ENCODE peak calls at places on chromosome 20, in ten cellular contexts. P is naive thymus-derived CD4-positive, alpha-beta T cell; G is GM12878; J is aorta; M is tibial artery; T is heart right ventricle; K is CD8-positive, alpha-beta T cell; Y is PC-3; O is GM23338; U is psoas muscle. Q is an unnamed sample. For H3K4me1, the result is how much of the 10 kb centered on the place peaks cover.

GRCh38 chr20:39112196-39112743 is 150.1 kb downstream of the DHX35 start:
- DNase-seq in O (peak), P (no peak), J (no peak), Y (peak), U (peak), G (no peak), M (no peak), K (no peak), T (peak), Q (no peak)

GRCh38 chr20:18805881-18806280 is 7.7 kb upstream of the SCP2D1 start:
- DNase-seq in Y (peak), M (no peak), G (no peak), P (peak), J (no peak), K (no peak), O (no peak), U (no peak), T (no peak), Q (no peak)

GRCh38 chr20:15487682-15488081 is 1085.6 kb downstream of the KIF16B start:
- DNase-seq in J (no peak), G (no peak), O (no peak), U (no peak), M (no peak), Y (no peak), K (no peak), T (no peak), P (no peak), Q (no peak)

GRCh38 chr20:39983183-39983582 is 705.9 kb downstream of the MAFB start:
- DNase-seq in O (no peak), U (no peak), T (no peak), J (no peak), K (no peak), G (no peak), P (no peak), Y (no peak), M (no peak), Q (no peak)

GRCh38 chr20:7361321-7361720 is 578.9 kb downstream of the HAO1 start:
- DNase-seq in O (no peak), T (no peak), K (no peak), G (no peak), P (no peak), Y (no peak), U (no peak), J (no peak), M (no peak), Q (no peak)

GRCh38 chr20:4867036-4867435 is 134.3 kb downstream of the SLC23A2 start:
- DNase-seq in T (no peak), M (no peak), K (no peak), P (no peak), G (no peak), J (no peak), O (no peak), Y (no peak), U (no peak), Q (no peak)

GRCh38 chr20:24778585-24779031 is 170.5 kb upstream of the CST7 start:
- DNase-seq in U (no peak), O (no peak), Y (peak), P (no peak), T (no peak), J (no peak), M (peak), K (no peak), G (no peak), Q (no peak)

GRCh38 chr20:11174861-11175260 is 501.1 kb upstream of the JAG1 start:
- DNase-seq in K (no peak), P (no peak), Y (no peak), T (no peak), U (no peak), O (no peak), G (no peak), J (no peak), M (no peak), Q (no peak)

GRCh38 chr20:21505810-21506530 is 7.9 kb downstream of the NKX2-2 start:
- DNase-seq in Y (peak), U (no peak), M (no peak), G (no peak), T (peak), P (peak), K (peak), J (peak), O (peak), Q (peak)

GRCh38 chr20:52200870-52201269 is 9.3 kb upstream of the ZFP64 start:
- DNase-seq in M (no peak), Y (no peak), O (no peak), P (no peak), K (no peak), U (no peak), J (no peak), G (no peak), T (no peak), Q (no peak)

GRCh38 chr20:37927410-37928048 is 24.6 kb downstream of the VSTM2L start:
- DNase-seq in J (no peak), G (no peak), U (no peak), M (no peak), P (no peak), T (no peak), O (no peak), K (no peak), Y (no peak), Q (no peak)

GRCh38 chr20:45036044-45036755 is 64.7 kb downstream of the KCNS1 start:
- DNase-seq in J (no peak), M (no peak), Y (peak), G (no peak), U (no peak), O (no peak), T (no peak), P (no peak), K (peak), Q (no peak)

GRCh38 chr20:38670786-38671185 is 53.5 kb upstream of the SLC32A1 start:
- DNase-seq in O (no peak), J (no peak), P (no peak), G (no peak), T (no peak), K (no peak), M (no peak), U (no peak), Y (no peak), Q (no peak)

GRCh38 chr20:25573288-25574251 is 11.8 kb downstream of the NINL start:
- DNase-seq in G (no peak), P (no peak), Y (no peak), M (no peak), T (no peak), O (no peak), K (no peak), U (no peak), J (no peak), Q (no peak)

GRCh38 chr20:59515013-59515905 is 89.1 kb upstream of the PHACTR3 start:
- DNase-seq in K (no peak), M (peak), O (peak), T (peak), U (peak), Y (peak), P (no peak), J (peak), G (no peak), Q (no peak)

GRCh38 chr20:47256665-47257236 is 99.7 kb downstream of the ZMYND8 start:
- DNase-seq in Y (peak), P (no peak), T (no peak), O (no peak), G (no peak), U (no peak), K (no peak), M (no peak), J (no peak), Q (no peak)

GRCh38 chr20:53865905-53866786 is 204.2 kb downstream of the BCAS1 start:
- DNase-seq in Y (peak), G (no peak), U (no peak), P (no peak), K (no peak), J (no peak), O (peak), T (no peak), M (no peak), Q (no peak)

GRCh38 chr20:17542993-17543412 is 11.8 kb upstream of the BFSP1 start:
- DNase-seq in M (no peak), Y (no peak), J (no peak), G (no peak), P (no peak), O (no peak), K (no peak), T (no peak), U (no peak), Q (no peak)

GRCh38 chr20:40254023-40254772 is 434.8 kb downstream of the MAFB start:
- DNase-seq in U (no peak), K (no peak), G (no peak), M (no peak), P (no peak), J (no peak), Y (no peak), O (no peak), T (peak), Q (no peak)

GRCh38 chr20:33490934-33491656 is 1.2 kb downstream of the CBFA2T2 start:
- DNase-seq in G (no peak), M (no peak), K (no peak), U (no peak), P (no peak), J (no peak), T (no peak), O (no peak), Y (no peak), Q (no peak)
- H3K4me3 ChIP-seq in G (peak), M (peak), K (peak), U (peak), P (peak), J (peak), T (peak), O (peak), Y (peak), Q (peak)

DNA sequence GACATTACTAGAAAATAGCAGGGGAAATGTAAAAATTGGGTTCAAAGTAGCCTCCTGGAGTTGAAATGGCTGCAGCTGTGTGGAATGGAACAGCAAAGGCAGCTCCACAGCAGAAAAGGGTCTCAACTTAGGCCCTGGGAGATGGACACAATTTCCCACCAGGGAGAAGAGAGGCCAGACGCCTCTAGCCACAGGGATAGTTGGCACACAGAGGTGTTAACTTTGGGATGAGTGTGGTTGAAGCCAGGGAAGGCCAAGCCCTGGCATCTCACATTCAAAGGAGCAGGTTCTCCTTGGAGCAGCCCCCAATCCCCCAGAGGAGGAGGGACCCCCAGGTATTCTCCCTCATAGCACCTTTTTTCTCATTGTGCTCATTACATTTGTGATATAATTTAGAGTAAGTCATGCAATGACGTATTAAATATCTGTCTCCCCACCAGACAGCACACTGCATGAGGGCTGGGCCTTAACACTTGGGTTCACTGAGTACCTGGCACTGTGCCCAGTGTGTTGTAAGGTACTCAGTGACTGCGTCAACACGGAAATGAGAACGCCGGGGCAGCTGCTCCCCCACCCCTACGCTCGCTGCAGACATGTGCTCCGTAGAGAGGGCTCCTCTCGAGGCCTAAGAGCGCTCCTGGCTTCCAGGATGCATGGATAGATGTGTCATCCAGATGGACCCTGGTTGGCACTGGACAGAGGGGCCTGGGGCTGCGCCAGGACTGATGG is 76.0 kb upstream of the CD93 start:
- DNase-seq in M (peak), J (peak), Y (peak), T (peak), K (no peak), G (no peak), P (no peak), U (peak), O (no peak), Q (no peak)
- H3K4me1 ChIP-seq in M (under half), J (under half), Y (under half), T (half or more), K (under half), G (under half), P (under half), U (under half), O (under half), Q (under half)

GRCh38 chr20:62378215-62378614 is 8.7 kb upstream of the RPS21 start:
- DNase-seq in P (no peak), U (no peak), K (no peak), J (no peak), Y (no peak), M (no peak), G (no peak), T (no peak), O (no peak), Q (no peak)
- H3K4me3 ChIP-seq in P (no peak), U (no peak), K (no peak), J (no peak), Y (no peak), M (no peak), G (no peak), T (no peak), O (no peak), Q (no peak)

GRCh38 chr20:35731469-35731788 is 10.6 kb downstream of the RBM39 start:
- DNase-seq in G (no peak), P (no peak), U (no peak), O (no peak), M (no peak), Y (no peak), J (no peak), T (no peak), K (no peak), Q (no peak)

GRCh38 chr20:35732644-35732982 is 9.4 kb downstream of the RBM39 start:
- DNase-seq in P (no peak), J (no peak), U (no peak), K (no peak), M (no peak), G (no peak), Y (no peak), T (no peak), O (no peak), Q (no peak)

GRCh38 chr20:35729836-35730582 is 12.1 kb downstream of the RBM39 start:
- DNase-seq in U (no peak), G (no peak), Y (no peak), T (no peak), P (no peak), K (no peak), M (no peak), O (no peak), J (no peak), Q (no peak)

GRCh38 chr20:35730583-35731468 is 11.2 kb downstream of the RBM39 start:
- DNase-seq in O (no peak), K (no peak), G (no peak), Y (no peak), U (no peak), T (no peak), P (no peak), J (no peak), M (no peak), Q (no peak)

DNA sequence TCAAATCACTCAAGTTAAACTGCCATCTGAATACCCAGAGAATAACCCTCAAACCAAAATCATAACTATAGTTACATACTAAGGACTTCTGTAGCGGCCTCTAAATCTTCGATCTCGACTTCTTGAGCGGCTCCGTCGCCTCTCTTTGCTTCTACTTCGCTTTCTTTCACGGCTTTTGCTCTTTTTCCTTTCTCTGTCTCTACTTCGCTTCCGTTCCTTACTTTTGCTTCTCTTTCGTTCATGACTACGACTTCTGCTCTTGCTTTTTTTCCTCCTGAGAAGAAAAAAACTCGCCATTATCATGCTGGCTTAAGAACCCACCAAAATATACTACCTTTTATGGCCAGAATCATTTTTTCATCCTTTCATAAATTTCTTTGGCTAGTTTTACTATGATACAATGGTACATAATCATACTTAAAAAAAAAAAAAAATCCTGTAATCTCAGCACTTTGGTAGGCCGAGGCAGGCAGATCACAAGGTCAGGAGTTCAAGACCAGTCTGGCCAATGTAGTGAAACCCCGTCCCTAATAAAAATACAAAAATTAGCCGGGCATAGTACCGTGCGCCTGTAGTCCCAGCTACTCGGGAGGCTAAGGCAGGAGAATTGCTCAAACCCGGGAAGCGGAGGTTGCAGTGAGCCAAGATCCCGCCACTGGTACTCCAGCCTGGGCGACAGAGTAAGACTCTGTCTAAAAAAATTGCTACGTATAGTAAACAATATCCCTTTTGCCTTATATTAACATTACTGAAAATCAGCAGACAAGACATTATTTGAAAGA is 10.0 kb downstream of the RBM39 start:
- DNase-seq in U (no peak), O (no peak), P (no peak), J (no peak), Y (no peak), M (no peak), K (no peak), T (no peak), G (no peak), Q (no peak)
- H3K4me1 ChIP-seq in U (half or more), O (under half), P (half or more), J (under half), Y (under half), M (half or more), K (half or more), T (half or more), G (under half), Q (half or more)

GRCh38 chr20:3164043-3164762 is 4.5 kb upstream of the FASTKD5 start:
- DNase-seq in T (no peak), Y (no peak), P (no peak), K (no peak), J (no peak), U (no peak), O (no peak), G (no peak), M (no peak), Q (no peak)
- H3K4me3 ChIP-seq in T (peak), Y (peak), P (no peak), K (no peak), J (no peak), U (no peak), O (no peak), G (no peak), M (peak), Q (no peak)

GRCh38 chr20:46122071-46122470 is 4.0 kb downstream of the CD40 start:
- DNase-seq in P (no peak), K (no peak), M (no peak), Y (peak), O (no peak), U (no peak), T (no peak), G (no peak), J (no peak), Q (no peak)

GRCh38 chr20:46120136-46120535 is 2.0 kb downstream of the CD40 start:
- DNase-seq in M (no peak), J (no peak), G (no peak), O (no peak), U (no peak), Y (no peak), P (no peak), K (no peak), T (no peak), Q (no peak)

GRCh38 chr20:46121531-46121930 is 3.4 kb downstream of the CD40 start:
- DNase-seq in G (no peak), U (no peak), T (no peak), O (no peak), M (no peak), J (no peak), Y (no peak), P (no peak), K (no peak), Q (no peak)

GRCh38 chr20:46123482-46124245 is 5.5 kb downstream of the CD40 start:
- DNase-seq in K (no peak), U (no peak), Y (no peak), J (no peak), O (no peak), G (no peak), T (no peak), M (no peak), P (no peak), Q (no peak)

DNA sequence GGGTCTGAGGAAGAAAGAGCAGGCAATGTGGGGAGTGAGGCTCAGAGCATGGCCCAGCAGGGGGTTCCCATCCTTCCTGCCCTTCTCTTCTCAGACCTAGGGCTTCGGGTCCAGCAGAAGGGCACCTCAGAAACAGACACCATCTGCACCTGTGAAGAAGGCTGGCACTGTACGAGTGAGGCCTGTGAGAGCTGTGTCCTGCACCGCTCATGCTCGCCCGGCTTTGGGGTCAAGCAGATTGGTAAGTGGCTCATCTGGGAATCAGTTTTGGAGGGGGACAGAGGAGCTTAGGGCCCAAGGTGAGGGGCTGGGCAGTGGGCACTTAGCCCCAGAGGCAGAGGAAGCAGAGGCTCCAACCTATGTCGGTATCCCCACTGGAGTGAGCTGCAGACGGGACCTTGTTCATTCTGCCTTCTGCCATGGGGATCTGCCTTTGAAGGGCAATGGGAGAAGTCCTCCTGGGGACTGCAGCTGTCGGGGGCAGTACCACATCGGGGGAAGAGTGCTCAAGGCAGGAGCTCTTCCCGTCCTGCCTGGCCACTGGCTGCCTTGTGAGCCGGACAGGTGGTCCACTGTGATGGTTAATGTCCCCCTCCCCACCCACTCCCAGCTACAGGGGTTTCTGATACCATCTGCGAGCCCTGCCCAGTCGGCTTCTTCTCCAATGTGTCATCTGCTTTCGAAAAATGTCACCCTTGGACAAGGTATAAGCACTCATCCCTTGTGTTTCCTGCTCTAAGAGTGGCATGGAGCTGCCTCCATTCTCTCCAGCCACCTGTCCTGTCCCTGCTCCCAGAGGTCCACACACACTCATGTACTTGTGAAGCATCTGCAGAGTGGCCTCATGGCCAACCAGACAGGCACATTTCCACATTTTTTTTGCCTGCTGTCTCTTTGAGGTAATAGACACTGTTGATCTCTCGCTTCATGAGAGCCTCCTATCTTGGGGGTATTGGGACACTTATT is 4.7 kb downstream of the CD40 start:
- DNase-seq in G (no peak), O (no peak), M (no peak), K (no peak), J (no peak), P (no peak), Y (no peak), U (no peak), T (no peak), Q (no peak)
- H3K4me1 ChIP-seq in G (under half), O (under half), M (under half), K (under half), J (under half), P (under half), Y (under half), U (under half), T (under half), Q (under half)

GRCh38 chr20:62824476-62825287 is 7.8 kb downstream of the COL9A3 start:
- DNase-seq in K (no peak), Y (peak), T (peak), P (peak), O (peak), J (no peak), U (no peak), G (no peak), M (no peak), Q (peak)
- H3K4me3 ChIP-seq in K (no peak), Y (peak), T (no peak), P (peak), O (no peak), J (no peak), U (no peak), G (peak), M (no peak), Q (no peak)

GRCh38 chr20:62645613-62646012 is 3.3 kb downstream of the SLCO4A1 start:
- DNase-seq in J (no peak), T (no peak), P (no peak), U (no peak), M (no peak), G (no peak), O (no peak), K (no peak), Y (no peak), Q (no peak)

GRCh38 chr20:62643521-62644043 is 1.3 kb downstream of the SLCO4A1 start:
- DNase-seq in O (no peak), P (no peak), U (no peak), K (no peak), J (no peak), M (no peak), Y (peak), G (no peak), T (no peak), Q (no peak)

GRCh38 chr20:62644802-62645496 is 2.6 kb downstream of the SLCO4A1 start:
- DNase-seq in T (no peak), Y (peak), O (no peak), K (no peak), M (no peak), J (no peak), U (no peak), G (no peak), P (no peak), Q (no peak)

GRCh38 chr20:62642666-62643520 is 590 bp downstream of the SLCO4A1 start:
- DNase-seq in J (no peak), M (no peak), G (no peak), O (peak), K (peak), P (peak), Y (peak), U (no peak), T (peak), Q (peak)

GRCh38 chr20:62644044-62644795 is 1.9 kb downstream of the SLCO4A1 start:
- DNase-seq in O (no peak), T (no peak), U (no peak), M (no peak), J (no peak), K (no peak), G (no peak), Y (peak), P (no peak), Q (no peak)
- H3K4me1 ChIP-seq in O (under half), T (half or more), U (under half), M (under half), J (under half), K (under half), G (under half), Y (under half), P (under half), Q (under half)